ENCODE peak calls at places on chromosomes 1 and 21, in seven cellular contexts. I, J, X, Z, H, V and Y are unnamed samples.

GRCh38 chr1:33342041-33342723 is 21.3 kb upstream of the A3GALT2 start:
- DNase-seq in I (peak; percentile 77), J (peak; percentile 99), X (peak; percentile 98), Z (peak; percentile 69), H (peak; percentile 67), V (peak; percentile 48), Y (peak; percentile 95)

GRCh38 chr1:183212870-183213269 is 26.8 kb downstream of the LAMC2 start:
- DNase-seq in I (no peak), J (no peak), X (no peak), Z (no peak), H (no peak), V (no peak), Y (no peak)

GRCh38 chr1:230231739-230232075 is 164.7 kb downstream of the GALNT2 start:
- DNase-seq in I (no peak), J (peak; percentile 60), X (peak; percentile 55), Z (peak; percentile 40), H (no peak), V (no peak), Y (peak; percentile 66)

GRCh38 chr1:202135221-202135721 is 9.3 kb downstream of the ARL8A start:
- DNase-seq in I (peak; percentile 71), J (peak; percentile 54), X (peak; percentile 68), Z (peak; percentile 80), H (peak; percentile 76), V (peak; percentile 69), Y (peak; percentile 49)

GRCh38 chr1:19313961-19314882 is 2.1 kb downstream of the SLC66A1 start:
- DNase-seq in I (no peak), J (no peak), X (no peak), Z (no peak), H (no peak), V (no peak), Y (no peak)

GRCh38 chr1:205535866-205536758 is 31.6 kb downstream of the CDK18 start:
- DNase-seq in I (no peak), J (no peak), X (no peak), Z (no peak), H (peak; percentile 25), V (peak; percentile 45), Y (no peak)

GRCh38 chr1:117783586-117784396 is 145.6 kb downstream of the GDAP2 start:
- DNase-seq in I (no peak), J (no peak), X (no peak), Z (no peak), H (no peak), V (no peak), Y (no peak)

GRCh38 chr1:117574206-117574835 is 31.5 kb upstream of the TENT5C start:
- DNase-seq in I (no peak), J (no peak), X (no peak), Z (no peak), H (peak; percentile 33), V (no peak), Y (no peak)

GRCh38 chr1:234458352-234459027 is 20.5 kb downstream of the TARBP1 start:
- DNase-seq in I (no peak), J (no peak), X (no peak), Z (no peak), H (no peak), V (no peak), Y (peak; percentile 93)

GRCh38 chr1:208597571-208597970 is 353.4 kb upstream of the PLXNA2 start:
- DNase-seq in I (no peak), J (no peak), X (no peak), Z (no peak), H (no peak), V (no peak), Y (no peak)

GRCh38 chr1:231500666-231501065 is 27.8 kb upstream of the TSNAX start:
- DNase-seq in I (no peak), J (no peak), X (no peak), Z (no peak), H (no peak), V (no peak), Y (no peak)

GRCh38 chr1:37475380-37476086 is 1.2 kb downstream of the ZC3H12A start:
- DNase-seq in I (no peak), J (no peak), X (no peak), Z (peak; percentile 17), H (no peak), V (no peak), Y (no peak)

GRCh38 chr1:27727126-27727525 is 1.4 kb downstream of the FAM76A start:
- DNase-seq in I (no peak), J (peak; percentile 66), X (peak; percentile 61), Z (no peak), H (no peak), V (no peak), Y (no peak)

GRCh38 chr1:212062832-212063438 is 27.4 kb downstream of the DTL start:
- DNase-seq in I (peak; percentile 3), J (peak; percentile 57), X (peak; percentile 66), Z (peak; percentile 13), H (no peak), V (no peak), Y (peak; percentile 76)

GRCh38 chr21:26845750-26846035 is 484 bp upstream of the ADAMTS1 start:
- DNase-seq in I (no peak), J (no peak), X (no peak), Z (no peak), H (no peak), V (no peak), Y (no peak)

GRCh38 chr1:19768321-19769210 is 31.1 kb downstream of the TMCO4 start:
- DNase-seq in I (no peak), J (no peak), X (no peak), Z (peak; percentile 64), H (no peak), V (no peak), Y (peak; percentile 65)

GRCh38 chr1:98468111-98468717 is 193.3 kb upstream of the SNX7 start:
- DNase-seq in I (peak; percentile 32), J (peak; percentile 81), X (peak; percentile 65), Z (peak; percentile 46), H (no peak), V (no peak), Y (peak; percentile 12)

GRCh38 chr1:109923131-109923945 is 12.7 kb downstream of the CSF1 start:
- DNase-seq in I (peak; percentile 27), J (no peak), X (no peak), Z (peak; percentile 68), H (peak; percentile 76), V (peak; percentile 87), Y (no peak)

GRCh38 chr1:34199927-34200326 is 23.2 kb downstream of the C1orf94 start:
- DNase-seq in I (no peak), J (peak; percentile 1), X (no peak), Z (no peak), H (no peak), V (no peak), Y (peak; percentile 9)

GRCh38 chr1:41876533-41877445 is 41.9 kb downstream of the HIVEP3 start:
- DNase-seq in I (no peak), J (peak; percentile 58), X (peak; percentile 58), Z (peak; percentile 43), H (no peak), V (no peak), Y (peak; percentile 63)

GRCh38 chr21:33244082-33244780 is 14.5 kb downstream of the IFNAR2 start:
- DNase-seq in I (no peak), J (no peak), X (no peak), Z (no peak), H (no peak), V (no peak), Y (no peak)

GRCh38 chr21:33238565-33239255 is 9.0 kb downstream of the IFNAR2 start:
- DNase-seq in I (no peak), J (no peak), X (no peak), Z (no peak), H (no peak), V (no peak), Y (no peak)

GRCh38 chr21:33240404-33240803 is 10.7 kb downstream of the IFNAR2 start:
- DNase-seq in I (no peak), J (no peak), X (no peak), Z (no peak), H (no peak), V (no peak), Y (no peak)

GRCh38 chr21:33244781-33245105 is 15.0 kb downstream of the IFNAR2 start:
- DNase-seq in I (no peak), J (no peak), X (no peak), Z (no peak), H (no peak), V (no peak), Y (no peak)

GRCh38 chr21:33241846-33242245 is 12.1 kb downstream of the IFNAR2 start:
- DNase-seq in I (no peak), J (no peak), X (no peak), Z (no peak), H (no peak), V (no peak), Y (no peak)
- H2BK5ac ChIP-seq in I (no peak overlapping the region), J (no peak overlapping the region), X (no peak overlapping the region), Z (no peak overlapping the region), H (no peak overlapping the region), V (no peak overlapping the region), Y (no peak overlapping the region)

GRCh38 chr21:46049890-46050650 is 47.8 kb upstream of the COL6A2 start:
- DNase-seq in I (no peak), J (no peak), X (no peak), Z (no peak), H (no peak), V (peak; percentile 36), Y (no peak)

GRCh38 chr21:46050651-46051378 is 47.1 kb upstream of the COL6A2 start:
- DNase-seq in I (no peak), J (no peak), X (no peak), Z (no peak), H (no peak), V (peak; percentile 39), Y (no peak)

GRCh38 chr21:46052703-46053651 is 44.9 kb upstream of the COL6A2 start:
- DNase-seq in I (no peak), J (peak; percentile 95), X (peak; percentile 86), Z (peak; percentile 49), H (peak; percentile 27), V (no peak), Y (peak; percentile 70)

GRCh38 chr21:46051379-46051770 is 46.5 kb upstream of the COL6A2 start:
- DNase-seq in I (no peak), J (no peak), X (no peak), Z (no peak), H (no peak), V (no peak), Y (no peak)

GRCh38 chr21:46051821-46052675 is 45.9 kb upstream of the COL6A2 start:
- DNase-seq in I (no peak), J (no peak), X (no peak), Z (no peak), H (no peak), V (no peak), Y (no peak)
- H2BK5ac ChIP-seq in I (no peak overlapping the region), J (peak overlapping the region; percentile 9), X (no peak overlapping the region), Z (no peak overlapping the region), H (no peak overlapping the region), V (no peak overlapping the region), Y (no peak overlapping the region)

GRCh38 chr1:88022507-88022906 is 661.6 kb upstream of the PKN2 start:
- DNase-seq in I (no peak), J (no peak), X (no peak), Z (no peak), H (no peak), V (no peak), Y (no peak)

GRCh38 chr1:88016947-88017346 is 667.1 kb upstream of the PKN2 start:
- DNase-seq in I (no peak), J (no peak), X (no peak), Z (peak; percentile 5), H (no peak), V (no peak), Y (no peak)

GRCh38 chr1:88021529-88021928 is 662.5 kb upstream of the PKN2 start:
- DNase-seq in I (no peak), J (no peak), X (no peak), Z (peak; percentile 6), H (no peak), V (no peak), Y (no peak)
- H2BK5ac ChIP-seq in I (no peak overlapping the region), J (no peak overlapping the region), X (no peak overlapping the region), Z (no peak overlapping the region), H (no peak overlapping the region), V (no peak overlapping the region), Y (no peak overlapping the region)

GRCh38 chr1:38815903-38816627 is 43.5 kb downstream of the RRAGC start:
- DNase-seq in I (no peak), J (no peak), X (no peak), Z (no peak), H (peak; percentile 39), V (no peak), Y (no peak)
- H2BK5ac ChIP-seq in I (peak overlapping the region; percentile 14), J (no peak overlapping the region), X (no peak overlapping the region), Z (no peak overlapping the region), H (no peak overlapping the region), V (peak overlapping the region; percentile 52), Y (no peak overlapping the region)